ENCODE peak calls at places on chromosomes 3 and 15, in nine cellular contexts. U is AG09309; M is AG20443; K is stomach; C is midbrain; N is A549; J is frontal cortex; E is ELR; W is activated T-helper 2 cell treated with anti-CD3 and anti-CD28 coated beads, Interferon-gamma antibody, Interleukin-2, Interleukin-4, amounts not matched to agents 10 μg/mL and 5 μg/mL and 100 μg/mL, durations not matched to agents 14 hours and 24 hours and 36 hours. G is an unnamed sample.

GRCh38 chr15:66862878-66863335 is 160.9 kb downstream of the SMAD6 start:
- DNase-seq in N (peak; percentile 87), K (peak; percentile 88), J (peak; percentile 58), U (peak; percentile 73), C (peak; percentile 47), M (peak; percentile 90), E (peak; percentile 90), W (peak; percentile 73), G (peak; percentile 54)

GRCh38 chr15:81296673-81297072 is 27.3 kb downstream of the STARD5 start:
- DNase-seq in M (no peak), U (no peak), C (peak; percentile 34), E (no peak), J (no peak), W (peak; percentile 76), N (no peak), K (peak; percentile 61), G (no peak)

GRCh38 chr15:73357999-73358665 is 10.6 kb downstream of the HCN4 start:
- DNase-seq in N (no peak), C (no peak), J (no peak), K (no peak), E (no peak), U (no peak), M (no peak), W (no peak), G (no peak)

GRCh38 chr3:23331141-23331935 is 128.2 kb downstream of the UBE2E2 start:
- DNase-seq in N (no peak), K (no peak), M (no peak), C (no peak), U (no peak), E (peak; percentile 40), J (no peak), W (no peak), G (no peak)

GRCh38 chr3:8576841-8577553 is 67.6 kb downstream of the SSUH2 start:
- DNase-seq in N (no peak), K (no peak), J (no peak), M (no peak), W (no peak), E (peak; percentile 3), U (no peak), C (no peak), G (no peak)

GRCh38 chr15:25743909-25744275 is 119.2 kb downstream of the ATP10A start:
- DNase-seq in M (no peak), W (no peak), C (no peak), K (no peak), N (no peak), J (no peak), E (no peak), U (no peak), G (no peak)

GRCh38 chr3:8458235-8458634 is 43.4 kb upstream of the LMCD1 start:
- DNase-seq in N (no peak), E (peak; percentile 27), M (peak; percentile 79), J (no peak), U (peak; percentile 69), W (no peak), K (no peak), C (no peak), G (no peak)

GRCh38 chr3:120177151-120177550 is 82.9 kb upstream of the GSK3B start:
- DNase-seq in E (peak; percentile 98), K (no peak), C (no peak), U (no peak), W (no peak), J (no peak), M (peak; percentile 85), N (peak; percentile 87), G (no peak)

GRCh38 chr15:50675524-50676144 is 11.0 kb downstream of the TRPM7 start:
- DNase-seq in K (no peak), M (peak; percentile 18), W (no peak), J (peak; percentile 10), N (peak; percentile 52), E (peak; percentile 52), U (no peak), C (peak; percentile 19), G (no peak)

GRCh38 chr15:69484837-69485236 is 32.2 kb downstream of the RPLP1 start:
- DNase-seq in U (no peak), C (no peak), K (peak; percentile 61), N (no peak), W (no peak), M (no peak), E (no peak), J (no peak), G (no peak)

GRCh38 chr3:157100079-157100477 is 59.9 kb downstream of the CCNL1 start:
- DNase-seq in N (no peak), U (no peak), W (no peak), C (no peak), E (no peak), J (no peak), K (no peak), M (no peak), G (no peak)

GRCh38 chr3:45145681-45146614 is at the start of gene CDCP1:
- DNase-seq in W (peak; percentile 12), E (no peak), K (peak; percentile 69), M (peak; percentile 34), J (no peak), U (no peak), C (no peak), N (no peak), G (no peak)

GRCh38 chr3:129908417-129908816 is 14.9 kb upstream of the TMCC1 start:
- DNase-seq in U (no peak), C (no peak), K (no peak), M (no peak), E (no peak), N (peak; percentile 92), W (no peak), J (no peak), G (no peak)

GRCh38 chr3:160450846-160451245 is 1.3 kb upstream of the TRIM59 start:
- DNase-seq in M (peak; percentile 90), W (no peak), J (no peak), C (no peak), N (no peak), E (peak; percentile 88), U (peak; percentile 84), K (no peak), G (no peak)

GRCh38 chr3:81459733-81460132 is 301.7 kb downstream of the GBE1 start:
- DNase-seq in K (no peak), J (no peak), U (no peak), N (no peak), E (no peak), C (no peak), M (no peak), W (no peak), G (no peak)

GRCh38 chr3:159191454-159191853 is 389.6 kb downstream of the MFSD1 start:
- DNase-seq in W (no peak), K (no peak), M (peak; percentile 35), U (peak; percentile 86), C (no peak), N (peak; percentile 33), J (no peak), E (peak; percentile 96), G (no peak)

GRCh38 chr3:187919018-187919417 is 173.8 kb upstream of the BCL6 start:
- DNase-seq in M (no peak), C (no peak), N (no peak), J (no peak), E (no peak), K (no peak), U (no peak), W (peak; percentile 71), G (no peak)

GRCh38 chr3:33417051-33417673 is 23.0 kb downstream of the UBP1 start:
- DNase-seq in W (no peak), U (no peak), M (no peak), K (no peak), E (peak; percentile 59), C (no peak), N (no peak), J (no peak), G (no peak)

GRCh38 chr3:41581700-41582099 is 380.2 kb downstream of the ULK4 start:
- DNase-seq in K (no peak), M (no peak), W (no peak), C (no peak), N (no peak), J (no peak), U (no peak), E (no peak), G (no peak)

GRCh38 chr3:159766563-159767185 is 222.0 kb upstream of the IL12A start:
- DNase-seq in N (peak; percentile 69), W (no peak), K (no peak), C (no peak), U (no peak), M (peak; percentile 58), E (peak; percentile 72), J (no peak), G (no peak)

GRCh38 chr15:48147358-48147757 is 26.6 kb downstream of the SLC24A5 start:
- DNase-seq in E (peak; percentile 14), K (no peak), N (no peak), U (no peak), W (no peak), M (no peak), C (no peak), J (no peak), G (no peak)

GRCh38 chr15:45795487-45796069 is 160.7 kb downstream of the SQOR start:
- DNase-seq in K (peak; percentile 31), E (peak; percentile 41), W (no peak), M (no peak), U (no peak), C (peak; percentile 43), N (peak; percentile 40), J (no peak), G (no peak)

GRCh38 chr3:65439641-65440040 is 599.1 kb downstream of the MAGI1 start:
- DNase-seq in E (peak; percentile 61), J (peak; percentile 28), C (peak; percentile 84), W (no peak), K (peak; percentile 37), U (peak; percentile 27), M (peak; percentile 75), N (peak; percentile 46), G (no peak)

GRCh38 chr3:13673207-13673606 is 124.3 kb downstream of the FBLN2 start:
- DNase-seq in U (no peak), J (no peak), N (no peak), E (peak; percentile 39), K (no peak), C (no peak), W (no peak), M (no peak), G (no peak)

GRCh38 chr3:40086890-40087884 is 222.3 kb upstream of the EIF1B start:
- DNase-seq in J (no peak), U (no peak), E (no peak), C (no peak), W (no peak), K (no peak), M (peak; percentile 67), N (peak; percentile 68), G (no peak)

GRCh38 chr15:89327113-89327512 is 7.5 kb downstream of the POLG start:
- DNase-seq in K (no peak), E (no peak), M (no peak), N (no peak), J (no peak), C (no peak), W (no peak), U (no peak), G (no peak)

GRCh38 chr3:58116161-58116955 is 94.4 kb downstream of the DNASE1L3 start:
- DNase-seq in J (no peak), M (no peak), E (no peak), W (peak; percentile 35), C (no peak), K (no peak), U (no peak), N (no peak), G (no peak)

GRCh38 chr15:34753236-34753894 is 1.4 kb downstream of the GJD2 start:
- DNase-seq in C (peak; percentile 6), N (peak; percentile 37), K (no peak), W (no peak), J (peak; percentile 24), U (no peak), E (peak; percentile 65), M (peak; percentile 83), G (no peak)

GRCh38 chr3:58536501-58537411 is at the start of gene ACOX2:
- DNase-seq in N (no peak), E (no peak), W (no peak), K (peak; percentile 48), C (no peak), U (peak; percentile 43), M (peak; percentile 90), J (no peak), G (no peak)